ENCODE peak calls at places on chromosomes 12 and 14, in eight cellular contexts. S is mammary epithelial cell; X is HTR-8/SVneo; U is LoVo; L is neuronal stem cell; Q is AG09319; J is HEK293T; W is stimulated activated CD4-positive, alpha-beta T cell treated with anti-CD3 and anti-CD28 coated beads, Interleukin-15, amount 100 ng/mL, for 24 hours. C is an unnamed sample.

GRCh38 chr14:48398675-48399282 is 723.4 kb upstream of the MDGA2 start:
- DNase-seq in L (peak; percentile 30), X (peak; percentile 14), W (no peak), U (peak; percentile 39), S (peak; percentile 19), J (peak; percentile 44), Q (no peak), C (peak; percentile 54)

GRCh38 chr12:96225994-96226399 is 31.8 kb downstream of the ELK3 start:
- DNase-seq in X (no peak), U (no peak), L (no peak), S (no peak), Q (no peak), J (no peak), W (no peak), C (no peak)

GRCh38 chr14:104150201-104151027 is 12.0 kb downstream of the KIF26A start:
- DNase-seq in Q (peak; percentile 23), J (peak; percentile 80), S (no peak), X (no peak), L (no peak), U (no peak), W (no peak), C (peak; percentile 72)

GRCh38 chr14:30382221-30382620 is 176.7 kb upstream of the G2E3 start:
- DNase-seq in Q (no peak), L (no peak), W (no peak), J (no peak), U (no peak), S (no peak), X (no peak), C (no peak)

GRCh38 chr12:110093631-110094311 is 30.4 kb upstream of the IFT81 start:
- DNase-seq in W (no peak), X (no peak), S (no peak), J (no peak), L (no peak), U (no peak), Q (no peak), C (no peak)

GRCh38 chr14:105862581-105863239 is 336.3 kb downstream of the TMEM121 start:
- DNase-seq in S (no peak), Q (no peak), J (no peak), W (no peak), U (no peak), X (no peak), L (no peak), C (no peak)

GRCh38 chr12:113292091-113292490 is 42.8 kb downstream of the SLC8B1 start:
- DNase-seq in U (no peak), W (no peak), J (no peak), S (no peak), Q (peak; percentile 20), L (no peak), X (no peak), C (peak; percentile 45)

GRCh38 chr14:94483729-94484275 is 7.8 kb upstream of the SERPINA9 start:
- DNase-seq in X (peak; percentile 29), J (no peak), U (no peak), Q (no peak), S (peak; percentile 83), W (no peak), L (no peak), C (no peak)

GRCh38 chr12:95146767-95147166 is 70.5 kb downstream of the FGD6 start:
- DNase-seq in S (no peak), J (no peak), U (no peak), X (no peak), W (no peak), Q (no peak), L (no peak), C (no peak)

GRCh38 chr12:81757731-81758325 is 1.3 kb downstream of the PPFIA2 start:
- DNase-seq in X (no peak), W (no peak), Q (no peak), L (no peak), U (no peak), S (no peak), J (no peak), C (no peak)

GRCh38 chr14:97077253-97077653 is 280.1 kb downstream of the VRK1 start:
- DNase-seq in Q (no peak), U (no peak), X (peak; percentile 48), L (no peak), W (peak; percentile 5), S (peak; percentile 19), J (no peak), C (no peak)

GRCh38 chr14:42523656-42524055 is 917.0 kb downstream of the LRFN5 start:
- DNase-seq in Q (no peak), S (no peak), X (no peak), J (no peak), W (no peak), L (no peak), U (no peak), C (peak; percentile 17)

GRCh38 chr14:23352506-23353432 is at the start of gene SLC22A17:
- DNase-seq in L (peak; percentile 82), S (peak; percentile 60), U (no peak), X (peak; percentile 78), W (peak; percentile 74), J (peak; percentile 74), Q (peak; percentile 58), C (peak; percentile 91)

GRCh38 chr12:8734873-8735381 is 37.1 kb downstream of the RIMKLB start:
- DNase-seq in W (no peak), U (no peak), X (no peak), J (no peak), S (no peak), L (no peak), Q (no peak), C (no peak)

GRCh38 chr14:32576088-32576795 is 247.1 kb downstream of the AKAP6 start:
- DNase-seq in U (peak; percentile 58), J (peak; percentile 62), S (peak; percentile 21), Q (peak; percentile 42), L (peak; percentile 49), X (peak; percentile 26), W (peak; percentile 22), C (peak; percentile 72)

GRCh38 chr14:96246535-96246839 is 9.5 kb upstream of the BDKRB1 start:
- DNase-seq in W (no peak), J (no peak), Q (peak; percentile 86), S (peak; percentile 91), L (no peak), U (peak; percentile 48), X (peak; percentile 94), C (peak; percentile 100)

GRCh38 chr12:1083086-1083887 is 92.3 kb downstream of the ERC1 start:
- DNase-seq in S (no peak), J (peak; percentile 34), L (no peak), Q (no peak), W (no peak), X (no peak), U (no peak), C (no peak)

GRCh38 chr14:73026243-73026844 is 562 bp downstream of the ZFYVE1 start:
- DNase-seq in W (no peak), L (no peak), J (no peak), S (no peak), U (no peak), Q (no peak), X (no peak), C (no peak)

GRCh38 chr12:10130042-10130441 is at the start of gene CLEC7A:
- DNase-seq in U (no peak), L (no peak), J (no peak), Q (no peak), W (no peak), X (no peak), S (peak; percentile 52), C (no peak)

GRCh38 chr14:64729386-64730060 is 25.3 kb downstream of the PLEKHG3 start:
- DNase-seq in J (no peak), Q (no peak), L (no peak), W (no peak), X (no peak), S (no peak), U (no peak), C (peak; percentile 72)

GRCh38 chr12:104622942-104623341 is 166.2 kb downstream of the CHST11 start:
- DNase-seq in S (no peak), Q (no peak), X (no peak), W (no peak), J (no peak), U (no peak), L (no peak), C (peak; percentile 20)

GRCh38 chr14:74846168-74846567 is 29.8 kb downstream of the PROX2 start:
- DNase-seq in L (no peak), J (no peak), U (no peak), S (no peak), X (no peak), W (no peak), Q (peak; percentile 79), C (peak; percentile 77)

GRCh38 chr12:12600659-12601058 is 11.0 kb upstream of the CREBL2 start:
- DNase-seq in X (no peak), U (no peak), Q (no peak), W (no peak), L (no peak), S (no peak), J (no peak), C (peak; percentile 37)

GRCh38 chr12:10189653-10190052 is 10.8 kb downstream of the TMEM52B start:
- DNase-seq in L (no peak), Q (no peak), X (no peak), S (no peak), U (no peak), J (no peak), W (no peak), C (peak; percentile 72)

GRCh38 chr14:99148131-99148530 is 123.9 kb downstream of the BCL11B start:
- DNase-seq in J (no peak), W (no peak), X (no peak), U (no peak), Q (no peak), S (no peak), L (no peak), C (no peak)

C was measured in fibroblast of villous mesenchyme.